ENCODE peak calls at places on chromosomes 1 and 21, in five cellular contexts. G is heart left ventricle, B is caudate nucleus, R is hepatocyte, M is psoas muscle. Y is an unnamed sample.

GRCh38 chr1:186404454-186405051 is 28.9 kb downstream of the ODR4 start:
- DNase-seq in G (no peak), B (no peak), R (peak; percentile 47), M (no peak), Y (no peak)

GRCh38 chr21:14383596-14384210 is 757 bp upstream of the HSPA13 start:
- DNase-seq in G (peak; percentile 10), B (peak; percentile 61), R (peak; percentile 8), M (no peak), Y (no peak)

GRCh38 chr1:159473335-159473734 is 33.8 kb downstream of the OR10J1 start:
- DNase-seq in G (no peak), B (no peak), R (no peak), M (no peak), Y (no peak)

GRCh38 chr1:18997508-18997907 is 41.0 kb upstream of the IFFO2 start:
- DNase-seq in G (no peak), B (peak; percentile 46), R (no peak), M (no peak), Y (no peak)

GRCh38 chr1:1758059-1758621 is 20.1 kb downstream of the NADK start:
- DNase-seq in G (no peak), B (no peak), R (no peak), M (no peak), Y (no peak)

GRCh38 chr1:5513891-5514515 is 478.2 kb downstream of the NPHP4 start:
- DNase-seq in G (no peak), B (no peak), R (peak; percentile 31), M (no peak), Y (peak; percentile 16)

GRCh38 chr1:93615201-93616150 is 66.2 kb downstream of the BCAR3 start:
- DNase-seq in G (no peak), B (no peak), R (peak; percentile 40), M (no peak), Y (no peak)

GRCh38 chr1:41580520-41581172 is 96.2 kb upstream of the EDN2 start:
- DNase-seq in G (no peak), B (no peak), R (no peak), M (no peak), Y (no peak)

GRCh38 chr1:15406911-15407559 is 2.7 kb upstream of the EFHD2 start:
- DNase-seq in G (no peak), B (no peak), R (no peak), M (peak; percentile 71), Y (peak; percentile 80)

GRCh38 chr1:67429011-67429527 is 1.1 kb downstream of the SERBP1 start:
- DNase-seq in G (no peak), B (no peak), R (peak; percentile 22), M (no peak), Y (no peak)

GRCh38 chr1:6460349-6461236 is 5.4 kb downstream of the TNFRSF25 start:
- DNase-seq in G (no peak), B (no peak), R (no peak), M (no peak), Y (no peak)

GRCh38 chr1:77954521-77954920 is 24.4 kb downstream of the FUBP1 start:
- DNase-seq in G (no peak), B (no peak), R (no peak), M (no peak), Y (no peak)

GRCh38 chr1:9615316-9616063 is 26.8 kb downstream of the TMEM201 start:
- DNase-seq in G (no peak), B (no peak), R (peak; percentile 55), M (no peak), Y (peak; percentile 41)

GRCh38 chr1:245585252-245585959 is 430.6 kb downstream of the KIF26B start:
- DNase-seq in G (no peak), B (no peak), R (peak; percentile 71), M (no peak), Y (no peak)

GRCh38 chr1:116878804-116879477 is 30.8 kb upstream of the PTGFRN start:
- DNase-seq in G (peak; percentile 38), B (no peak), R (peak; percentile 42), M (peak; percentile 56), Y (peak; percentile 66)

GRCh38 chr1:156494309-156494895 is 6.2 kb downstream of the MEF2D start:
- DNase-seq in G (no peak), B (no peak), R (no peak), M (peak; percentile 51), Y (no peak)

GRCh38 chr1:20472121-20472520 is 13.9 kb downstream of the CAMK2N1 start:
- DNase-seq in G (no peak), B (no peak), R (no peak), M (no peak), Y (no peak)

GRCh38 chr1:59414406-59415133 is 117.7 kb downstream of the FGGY start:
- DNase-seq in G (peak; percentile 16), B (no peak), R (no peak), M (no peak), Y (no peak)

GRCh38 chr1:51423098-51423821 is 92.9 kb upstream of the TTC39A start:
- DNase-seq in G (peak; percentile 39), B (no peak), R (no peak), M (no peak), Y (no peak)

GRCh38 chr1:225567789-225568188 is 85.1 kb downstream of the ENAH start:
- DNase-seq in G (no peak), B (no peak), R (no peak), M (no peak), Y (no peak)

GRCh38 chr1:213070399-213070798 is 19.4 kb downstream of the RPS6KC1 start:
- DNase-seq in G (no peak), B (no peak), R (peak; percentile 23), M (no peak), Y (no peak)

GRCh38 chr21:32645261-32646182 is 33.3 kb upstream of the CFAP298 start:
- DNase-seq in G (no peak), B (no peak), R (peak; percentile 13), M (no peak), Y (no peak)

DNA sequence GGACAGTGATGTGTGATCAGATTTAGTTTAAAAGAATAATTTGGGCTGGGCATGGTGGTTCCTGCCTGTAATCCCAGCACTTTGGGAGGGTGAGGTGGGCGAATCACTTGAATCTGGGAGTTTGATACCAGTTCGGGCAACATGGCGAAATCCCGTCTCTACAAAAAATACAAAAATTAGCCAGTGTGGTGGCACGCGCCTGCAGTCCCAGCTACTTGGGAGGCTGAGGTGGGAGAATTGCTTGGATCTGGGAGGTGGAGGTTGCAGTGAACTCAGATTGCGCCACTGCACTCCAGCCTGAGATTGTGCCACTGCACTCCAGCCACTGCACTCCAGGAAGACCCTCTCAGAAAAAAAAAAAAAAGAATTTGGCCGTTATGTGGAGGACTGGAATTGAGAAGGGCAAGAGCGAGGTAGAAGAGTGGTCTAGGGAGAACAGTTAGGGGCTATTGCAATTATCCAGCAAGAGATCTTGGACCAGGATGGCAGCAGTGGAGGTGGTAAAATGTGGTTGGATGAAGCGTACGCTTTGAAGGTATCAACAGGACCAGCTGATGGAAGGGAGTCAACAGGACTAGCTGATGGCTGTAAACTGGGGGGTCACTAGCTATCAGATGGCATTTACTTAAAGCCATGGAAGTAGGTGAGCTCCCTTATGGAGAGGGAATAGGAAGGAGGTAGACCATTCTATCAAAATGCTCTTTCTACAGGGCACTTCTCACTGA is 9.6 kb downstream of the BTBD19 start:
- DNase-seq in G (no peak), B (no peak), R (no peak), M (peak; percentile 6), Y (peak; percentile 23)
- H3K27ac ChIP-seq in G (no peak overlapping the region), B (no peak overlapping the region), R (no peak overlapping the region), M (no peak overlapping the region), Y (peak overlapping the region; percentile 98)

DNA sequence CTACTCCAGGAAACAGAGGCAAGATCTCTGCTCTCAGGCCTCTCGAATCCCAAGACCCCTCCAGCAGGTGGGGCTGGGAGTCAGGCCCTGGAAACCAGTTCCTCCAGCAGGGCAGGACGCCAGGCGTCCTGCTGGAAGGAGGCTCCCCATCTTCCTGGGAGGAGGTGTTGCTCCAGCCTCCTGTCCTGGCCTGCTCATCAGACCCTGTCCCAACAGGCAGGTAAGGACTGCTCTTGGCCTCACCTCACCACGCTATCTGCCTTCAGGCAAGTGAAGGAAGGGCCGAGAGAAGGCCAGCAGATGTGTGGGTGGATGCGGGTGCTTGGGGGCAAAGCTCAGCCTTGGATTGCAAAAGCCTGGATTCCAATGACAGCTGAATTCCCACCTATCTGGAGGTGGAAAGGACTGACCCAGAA is 82.9 kb downstream of the SSBP3 start:
- DNase-seq in G (no peak), B (no peak), R (peak; percentile 65), M (no peak), Y (no peak)
- H3K27ac ChIP-seq in G (no peak overlapping the region), B (no peak overlapping the region), R (peak overlapping the region; percentile 84), M (no peak overlapping the region), Y (no peak overlapping the region)

GRCh38 chr1:228108055-228108690 is 926 bp downstream of the MRPL55 start:
- DNase-seq in G (no peak), B (no peak), R (no peak), M (no peak), Y (no peak)

GRCh38 chr1:228110536-228110935 is 1.4 kb upstream of the MRPL55 start:
- DNase-seq in G (no peak), B (no peak), R (no peak), M (no peak), Y (no peak)

GRCh38 chr1:228108742-228109072 is 392 bp downstream of the MRPL55 start:
- DNase-seq in G (no peak), B (no peak), R (no peak), M (no peak), Y (no peak)

GRCh38 chr1:228109073-228109961 is at the start of gene MRPL55:
- DNase-seq in G (peak; percentile 96), B (peak; percentile 98), R (peak; percentile 99), M (peak; percentile 99), Y (peak; percentile 97)

GRCh38 chr1:228109962-228110488 is 926 bp upstream of the MRPL55 start:
- DNase-seq in G (no peak), B (no peak), R (peak; percentile 71), M (no peak), Y (no peak)
- H3K27ac ChIP-seq in G (peak overlapping the region; percentile 89), B (peak overlapping the region; percentile 97), R (peak overlapping the region; percentile 93), M (peak overlapping the region; percentile 88), Y (peak overlapping the region; percentile 92)

GRCh38 chr21:41167348-41168342 is at the start of gene BACE2:
- DNase-seq in G (peak; percentile 88), B (peak; percentile 19), R (peak; percentile 91), M (peak; percentile 85), Y (peak; percentile 93)

GRCh38 chr21:41166947-41167346 is 1.0 kb upstream of the BACE2 start:
- DNase-seq in G (peak; percentile 36), B (no peak), R (no peak), M (no peak), Y (peak; percentile 67)

GRCh38 chr21:41163086-41163485 is 4.9 kb upstream of the BACE2 start:
- DNase-seq in G (no peak), B (no peak), R (no peak), M (no peak), Y (no peak)

GRCh38 chr21:41164052-41164451 is 3.9 kb upstream of the BACE2 start:
- DNase-seq in G (no peak), B (no peak), R (no peak), M (no peak), Y (no peak)

DNA sequence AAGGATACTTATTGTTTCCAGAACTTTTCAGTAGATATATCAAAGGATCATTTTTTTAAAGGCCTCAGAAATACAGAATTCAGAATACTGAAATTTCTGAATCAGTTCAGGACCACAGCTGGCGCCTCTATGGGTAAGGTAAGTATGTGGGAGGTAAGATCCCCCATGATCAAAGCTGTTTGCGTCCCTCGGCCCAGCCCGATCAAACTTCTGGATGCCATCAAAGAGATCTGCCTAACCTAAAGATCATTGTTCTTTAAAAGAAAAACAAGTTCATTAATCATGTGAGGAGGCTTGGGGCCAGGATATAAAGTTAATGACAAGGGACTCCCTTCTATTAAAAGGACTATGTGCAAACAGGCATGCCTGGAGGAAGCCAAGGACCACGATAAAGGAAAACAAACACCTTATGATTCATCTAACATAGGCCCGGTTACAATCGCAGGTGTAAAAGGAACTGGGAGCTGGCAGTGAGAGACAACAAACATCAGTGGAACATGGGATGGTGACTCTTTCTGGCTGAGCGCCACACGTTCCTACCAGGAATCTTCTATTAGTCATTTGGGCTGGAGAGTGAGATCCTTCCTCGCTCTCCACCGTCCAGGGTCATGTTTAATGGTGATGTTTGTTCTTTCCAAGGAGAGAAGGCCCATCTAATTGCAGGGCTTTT is 2.8 kb upstream of the BACE2 start:
- DNase-seq in G (no peak), B (no peak), R (peak; percentile 75), M (no peak), Y (peak; percentile 60)
- H3K27ac ChIP-seq in G (no peak overlapping the region), B (no peak overlapping the region), R (peak overlapping the region; percentile 71), M (peak overlapping the region; percentile 21), Y (peak overlapping the region; percentile 30)